ENCODE peak calls at places on chromosomes 16 and 17, in four cellular contexts. G, K, M and U are unnamed samples.

GRCh38 chr17:44829558-44830358 is at the start of gene GJC1:
- DNase-seq in K (peak; percentile 66), G (peak; percentile 48), M (no peak), U (no peak)

GRCh38 chr17:81651692-81652091 is 4.7 kb downstream of the PDE6G start:
- DNase-seq in G (peak; percentile 85), M (peak; percentile 59), K (no peak), U (peak; percentile 93)

GRCh38 chr17:81735181-81736102 is 23.4 kb downstream of the SLC25A10 start:
- DNase-seq in M (no peak), G (no peak), K (peak; percentile 79), U (peak; percentile 33)

GRCh38 chr17:40411821-40412220 is 5.9 kb downstream of the TOP2A start:
- DNase-seq in K (no peak), G (no peak), M (no peak), U (no peak)

GRCh38 chr17:69557339-69557738 is 142.8 kb downstream of the MAP2K6 start:
- DNase-seq in K (no peak), G (no peak), M (no peak), U (no peak)

GRCh38 chr16:64089697-64090096 is 1032.2 kb downstream of the CDH11 start:
- DNase-seq in G (peak; percentile 11), K (no peak), M (peak; percentile 50), U (peak; percentile 11)

GRCh38 chr16:30972872-30973271 is 12.1 kb upstream of the HSD3B7 start:
- DNase-seq in M (peak; percentile 38), K (no peak), G (peak; percentile 39), U (peak; percentile 31)

GRCh38 chr17:4161179-4161559 is 18.2 kb downstream of the CYB5D2 start:
- DNase-seq in M (peak; percentile 10), K (no peak), G (peak; percentile 90), U (peak; percentile 93)

GRCh38 chr16:64589836-64590235 is 532.0 kb downstream of the CDH11 start:
- DNase-seq in K (no peak), G (no peak), M (no peak), U (peak; percentile 69)

GRCh38 chr16:84665843-84666242 is 17.5 kb downstream of the KLHL36 start:
- DNase-seq in G (no peak), M (no peak), K (no peak), U (no peak)

GRCh38 chr17:34712481-34713195 is 133.3 kb downstream of the TMEM132E start:
- DNase-seq in K (no peak), M (no peak), G (no peak), U (no peak)

GRCh38 chr16:80576343-80576912 is 35.6 kb downstream of the DYNLRB2 start:
- DNase-seq in M (no peak), K (no peak), G (no peak), U (no peak)

GRCh38 chr16:53821957-53822625 is 118.1 kb downstream of the FTO start:
- DNase-seq in G (peak; percentile 45), M (peak; percentile 25), K (no peak), U (peak; percentile 80)

GRCh38 chr17:1959871-1960569 is 65.1 kb downstream of the RTN4RL1 start:
- DNase-seq in K (no peak), M (no peak), G (no peak), U (peak; percentile 61)

GRCh38 chr17:7685533-7686220 is 1.6 kb downstream of the TP53 start:
- DNase-seq in K (peak; percentile 69), M (peak; percentile 86), G (peak; percentile 98), U (peak; percentile 92)

DNA sequence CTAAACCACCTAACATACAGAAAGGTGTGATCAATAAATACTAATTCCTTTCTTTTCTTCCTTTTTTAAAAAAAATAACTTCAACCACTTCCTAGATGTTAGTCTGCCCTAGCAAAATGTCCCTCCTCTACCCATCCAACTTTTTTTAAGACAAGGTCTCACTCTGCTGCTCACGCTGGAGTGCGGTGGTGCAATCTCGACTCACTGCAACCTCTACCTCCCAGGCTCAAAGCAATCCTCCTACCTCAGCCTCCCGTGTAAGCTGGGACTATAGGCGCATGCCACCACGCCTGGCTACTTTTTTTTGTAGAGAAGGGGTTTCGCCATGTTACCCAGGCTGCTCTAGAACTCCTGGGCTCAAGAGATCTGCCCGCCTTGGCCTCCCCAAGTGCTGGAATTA is 33.1 kb downstream of the KANSL1 start:
- DNase-seq in G (no peak), K (no peak), M (no peak), U (no peak)
- H3K4me2 ChIP-seq in G (no peak overlapping the region), K (no peak overlapping the region), M (no peak overlapping the region), U (no peak overlapping the region)

DNA sequence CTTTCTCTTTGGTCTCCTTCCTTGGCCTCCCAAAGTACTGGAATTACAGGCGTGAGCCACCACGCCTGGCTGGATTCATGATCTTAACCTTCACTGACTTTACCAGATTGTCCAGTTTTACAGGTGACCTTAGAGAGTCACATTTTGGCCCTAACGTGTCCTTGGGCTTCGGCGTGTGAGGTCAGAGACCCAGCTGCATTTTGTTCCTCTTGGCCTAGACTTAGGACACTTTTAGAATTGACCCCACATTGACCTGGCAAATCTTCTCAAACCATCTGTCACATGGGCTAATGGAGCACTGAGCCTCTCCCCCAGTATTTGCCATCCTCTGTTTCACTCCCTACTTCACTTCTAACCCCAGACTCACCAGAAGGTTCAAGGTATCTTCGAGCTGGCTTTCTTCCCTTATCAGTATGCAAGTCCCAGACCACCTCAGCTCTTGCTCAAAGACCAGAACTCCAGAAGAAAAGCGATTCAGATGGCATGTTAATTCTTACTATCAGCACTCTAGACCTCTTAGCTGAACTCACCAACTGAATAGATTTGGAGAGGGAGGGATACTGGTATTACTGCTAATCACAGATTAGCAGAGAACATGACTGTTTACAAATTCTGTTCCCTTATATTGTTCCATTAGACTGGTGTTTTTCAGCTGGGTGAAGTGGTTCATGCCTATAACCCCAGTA is 1.8 kb upstream of the CYTH1 start:
- DNase-seq in M (no peak), K (peak; percentile 46), G (no peak), U (no peak)
- TF ChIP-seq MAZ in M (no peak), K (no peak), G (no peak), U (no peak)

GRCh38 chr17:16479264-16479663 is 12.7 kb downstream of the LRRC75A start:
- DNase-seq in K (no peak), M (no peak), G (no peak), U (no peak)

GRCh38 chr17:16475196-16475704 is 16.7 kb downstream of the LRRC75A start:
- DNase-seq in G (no peak), M (no peak), K (no peak), U (no peak)

GRCh38 chr17:16478693-16479092 is 13.3 kb downstream of the LRRC75A start:
- DNase-seq in K (no peak), G (no peak), M (no peak), U (no peak)

GRCh38 chr17:16477666-16478065 is 14.3 kb downstream of the LRRC75A start:
- DNase-seq in K (no peak), M (no peak), G (no peak), U (no peak)

DNA sequence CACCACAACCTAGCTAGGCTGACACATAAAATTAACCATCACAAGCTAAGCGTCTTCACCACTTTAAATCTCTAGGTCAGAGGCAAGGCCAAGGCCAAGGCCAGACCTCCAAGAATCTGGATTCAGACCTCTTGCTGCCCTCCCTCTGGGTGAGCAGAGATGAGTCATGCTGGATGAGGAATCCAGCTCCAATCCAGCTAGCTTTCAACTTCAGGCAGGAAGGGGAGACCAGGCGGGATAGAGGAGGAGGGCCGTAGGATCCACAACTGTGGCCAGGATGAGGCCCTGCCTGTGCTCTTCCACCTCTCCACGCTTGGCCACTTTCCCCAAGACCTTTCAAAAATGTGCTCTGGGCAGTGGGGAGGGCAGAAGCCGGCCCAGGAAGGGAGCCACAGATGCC is 14.7 kb downstream of the LRRC75A start:
- DNase-seq in K (no peak), M (peak; percentile 38), G (peak; percentile 69), U (peak; percentile 89)
- H3K4me2 ChIP-seq in K (no peak overlapping the region), M (no peak overlapping the region), G (peak overlapping the region; percentile 57), U (peak overlapping the region; percentile 8)

GRCh38 chr17:37273419-37274051 is 102.2 kb upstream of the C17orf78 start:
- DNase-seq in G (peak; percentile 15), K (peak; percentile 49), M (no peak), U (peak; percentile 84)
- TF ChIP-seq MAZ in G (no peak), K (no peak), M (no peak), U (no peak)

GRCh38 chr16:11639925-11640899 is 28.0 kb upstream of the SNN start:
- DNase-seq in K (peak; percentile 10), G (peak; percentile 100), M (peak; percentile 90), U (peak; percentile 100)
- H3K4me2 ChIP-seq in K (no peak overlapping the region), G (peak overlapping the region; percentile 89), M (peak overlapping the region; percentile 87), U (peak overlapping the region; percentile 55)

DNA sequence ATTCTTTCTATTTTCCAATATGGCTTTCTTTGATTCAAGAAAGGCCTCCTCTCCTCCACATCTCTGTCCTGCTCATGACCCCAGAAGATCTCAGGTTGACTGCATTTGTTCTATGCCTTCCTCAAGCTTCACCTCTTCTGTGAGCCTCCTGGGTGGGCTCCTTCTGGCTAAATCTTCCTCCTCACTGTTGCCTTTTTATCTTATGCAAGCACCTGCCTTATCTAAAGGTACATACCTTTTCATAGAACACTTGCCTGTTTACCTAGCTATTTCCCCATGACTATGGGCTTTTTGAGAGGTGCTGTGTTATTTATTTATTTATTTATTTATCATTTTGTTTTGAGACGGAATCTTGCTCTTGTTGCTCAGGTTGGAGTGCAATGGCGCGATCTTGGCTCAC is 81.1 kb downstream of the UTP18 start:
- DNase-seq in G (no peak), K (no peak), M (no peak), U (no peak)
- TF ChIP-seq MAZ in G (no peak), K (no peak), M (no peak), U (no peak)

GRCh38 chr16:48611329-48612137 is 1.6 kb upstream of the N4BP1 start:
- DNase-seq in G (peak; percentile 26), M (peak; percentile 79), K (peak; percentile 25), U (no peak)
- H3K4me2 ChIP-seq in G (peak overlapping the region; percentile 59), M (peak overlapping the region; percentile 76), K (peak overlapping the region; percentile 99), U (no peak overlapping the region)